ENCODE peak calls at places on chromosome 15, in six cellular contexts. I is neuronal stem cell, S is mesenchymal stem cell, H is H1, P is IMR-90, Z is trophoblast cell. Y is an unnamed sample.

GRCh38 chr15:45200001-45200798 is 12.4 kb upstream of the SHF start:
- DNase-seq in I (peak; percentile 96), S (peak; percentile 99), H (peak; percentile 98), P (peak; percentile 98), Z (peak; percentile 98), Y (peak; percentile 94)

GRCh38 chr15:41603941-41604660 is 45.1 kb downstream of the TYRO3 start:
- DNase-seq in I (peak; percentile 47), S (peak; percentile 77), H (peak; percentile 82), P (peak; percentile 91), Z (peak; percentile 63), Y (peak; percentile 83)

GRCh38 chr15:31359722-31360111 is 33.1 kb downstream of the KLF13 start:
- DNase-seq in I (no peak), S (no peak), H (no peak), P (no peak), Z (no peak), Y (no peak)

GRCh38 chr15:56187665-56188064 is 56.0 kb downstream of the RFX7 start:
- DNase-seq in I (no peak), S (no peak), H (no peak), P (no peak), Z (no peak), Y (no peak)

GRCh38 chr15:21260966-21261395 is 179.3 kb downstream of the POTEB3 start:
- DNase-seq in I (no peak), S (no peak), H (no peak), P (no peak), Z (no peak), Y (no peak)

GRCh38 chr15:40471778-40472130 is 970 bp downstream of the CHST14 start:
- DNase-seq in I (no peak), S (no peak), H (no peak), P (peak; percentile 10), Z (peak; percentile 88), Y (peak; percentile 70)

GRCh38 chr15:25875551-25875950 is 12.4 kb upstream of the ATP10A start:
- DNase-seq in I (no peak), S (no peak), H (no peak), P (no peak), Z (no peak), Y (no peak)

GRCh38 chr15:82139823-82140268 is 94.0 kb upstream of the MEX3B start:
- DNase-seq in I (peak; percentile 38), S (peak; percentile 73), H (no peak), P (peak; percentile 70), Z (peak; percentile 78), Y (no peak)

GRCh38 chr15:31227954-31228542 is 98.6 kb upstream of the KLF13 start:
- DNase-seq in I (no peak), S (no peak), H (no peak), P (no peak), Z (no peak), Y (no peak)

GRCh38 chr15:87733005-87733404 is 523.5 kb downstream of the NTRK3 start:
- DNase-seq in I (no peak), S (peak; percentile 46), H (no peak), P (peak; percentile 50), Z (no peak), Y (no peak)

GRCh38 chr15:35305906-35306305 is 220.8 kb upstream of the NANOGP8 start:
- DNase-seq in I (no peak), S (peak; percentile 90), H (no peak), P (peak; percentile 92), Z (peak; percentile 63), Y (no peak)

GRCh38 chr15:25655168-25655956 is 207.8 kb downstream of the ATP10A start:
- DNase-seq in I (no peak), S (no peak), H (no peak), P (no peak), Z (peak; percentile 7), Y (no peak)

GRCh38 chr15:63905131-63905530 is 71.4 kb upstream of the HERC1 start:
- DNase-seq in I (no peak), S (no peak), H (no peak), P (no peak), Z (no peak), Y (no peak)

GRCh38 chr15:34241376-34242350 is 16.8 kb downstream of the EMC4 start:
- DNase-seq in I (no peak), S (peak; percentile 55), H (no peak), P (peak; percentile 51), Z (peak; percentile 66), Y (no peak)

GRCh38 chr15:62465173-62465572 is 300.1 kb upstream of the C2CD4B start:
- DNase-seq in I (no peak), S (no peak), H (no peak), P (no peak), Z (no peak), Y (no peak)

GRCh38 chr15:27683126-27683525 is 416.0 kb downstream of the OCA2 start:
- DNase-seq in I (no peak), S (no peak), H (no peak), P (no peak), Z (no peak), Y (no peak)

GRCh38 chr15:72593838-72594237 is 60.7 kb upstream of the GOLGA6B start:
- DNase-seq in I (no peak), S (no peak), H (no peak), P (peak; percentile 16), Z (no peak), Y (no peak)

GRCh38 chr15:92882697-92883642 is 17.2 kb upstream of the CHD2 start:
- DNase-seq in I (no peak), S (no peak), H (no peak), P (no peak), Z (no peak), Y (no peak)
- H3K18ac ChIP-seq in I (peak overlapping the region; percentile 97), S (peak overlapping the region; percentile 99), H (no peak overlapping the region), P (peak overlapping the region; percentile 90), Z (peak overlapping the region; percentile 96), Y (peak overlapping the region; percentile 63)

DNA sequence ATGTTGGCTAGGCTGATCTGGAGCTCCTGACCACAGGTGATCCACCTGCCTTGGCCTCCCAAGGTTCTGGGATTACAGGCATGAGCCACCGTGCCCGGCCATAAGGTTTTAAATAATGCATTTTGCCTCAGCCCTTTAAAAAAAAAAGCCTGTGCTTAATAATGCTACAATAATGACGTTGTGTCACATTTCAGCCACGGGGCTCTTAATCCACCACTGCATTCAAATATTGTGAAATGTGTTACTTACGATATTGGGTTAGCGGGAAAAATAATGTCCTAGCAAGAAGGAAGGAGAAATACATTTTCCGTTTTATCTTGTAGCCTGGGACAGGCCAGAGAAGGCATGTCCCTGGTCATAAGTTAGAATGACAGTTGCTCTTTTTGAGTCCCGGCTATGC is 17.6 kb downstream of the PAQR5 start:
- DNase-seq in I (no peak), S (no peak), H (no peak), P (no peak), Z (no peak), Y (no peak)
- H3K14ac ChIP-seq in I (no peak overlapping the region), S (no peak overlapping the region), H (no peak overlapping the region), P (no peak overlapping the region), Z (no peak overlapping the region), Y (no peak overlapping the region)

GRCh38 chr15:85443593-85444328 is 63.4 kb downstream of the AKAP13 start:
- DNase-seq in I (peak; percentile 42), S (peak; percentile 85), H (no peak), P (peak; percentile 33), Z (peak; percentile 97), Y (no peak)
- H3K4me2 ChIP-seq in I (no peak overlapping the region), S (no peak overlapping the region), H (no peak overlapping the region), P (no peak overlapping the region), Z (no peak overlapping the region), Y (no peak overlapping the region)

GRCh38 chr15:89783861-89784685 is 7.9 kb downstream of the MESP2 start:
- DNase-seq in I (no peak), S (peak; percentile 10), H (no peak), P (no peak), Z (no peak), Y (peak; percentile 25)

GRCh38 chr15:89785771-89786135 is 9.6 kb downstream of the MESP2 start:
- DNase-seq in I (no peak), S (no peak), H (no peak), P (peak; percentile 61), Z (peak; percentile 4), Y (no peak)

GRCh38 chr15:89783111-89783860 is 7.2 kb downstream of the MESP2 start:
- DNase-seq in I (no peak), S (peak; percentile 27), H (no peak), P (peak; percentile 29), Z (peak; percentile 61), Y (peak; percentile 79)

GRCh38 chr15:89784686-89784960 is 8.5 kb downstream of the MESP2 start:
- DNase-seq in I (no peak), S (no peak), H (no peak), P (no peak), Z (no peak), Y (no peak)

DNA sequence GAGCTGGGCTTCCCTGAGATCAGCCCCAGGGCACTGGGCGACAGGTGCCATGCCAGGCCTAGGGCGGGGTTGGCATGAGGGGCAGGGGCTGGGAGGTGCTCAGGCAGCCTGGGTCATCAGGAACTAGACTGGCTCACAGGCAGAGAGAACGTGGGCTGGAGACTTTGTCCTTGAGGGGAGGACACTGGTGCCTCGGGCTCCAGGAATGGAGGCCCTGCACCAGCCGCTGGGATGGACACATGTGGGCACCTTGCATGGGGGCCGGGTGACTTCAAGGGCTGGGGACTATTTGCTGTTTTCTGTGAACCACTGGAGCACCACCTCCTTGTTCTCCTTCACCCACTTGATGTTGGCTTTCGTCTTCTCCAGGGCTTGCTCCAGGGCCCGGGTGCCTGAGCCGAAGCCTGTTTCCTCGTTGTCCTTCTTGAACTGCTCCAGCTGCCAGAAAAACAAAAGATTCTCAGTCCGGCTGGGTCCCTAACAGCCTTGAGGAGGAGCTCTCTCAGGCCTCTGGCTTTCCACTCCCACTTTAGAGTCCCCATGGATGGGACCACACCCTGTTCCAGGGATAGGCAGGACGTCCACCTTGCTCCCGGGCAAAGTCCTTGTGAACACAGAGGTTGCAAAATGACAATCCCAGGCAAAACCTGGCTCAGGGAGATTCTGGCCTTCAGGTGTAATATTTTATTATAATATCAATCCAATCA is 9.1 kb downstream of the MESP2 start:
- DNase-seq in I (no peak), S (no peak), H (no peak), P (no peak), Z (peak; percentile 3), Y (peak; percentile 24)
- H3K18ac ChIP-seq in I (no peak overlapping the region), S (no peak overlapping the region), H (no peak overlapping the region), P (no peak overlapping the region), Z (no peak overlapping the region), Y (no peak overlapping the region)

GRCh38 chr15:95417761-95418160 is 912.7 kb upstream of the NR2F2 start:
- DNase-seq in I (no peak), S (no peak), H (no peak), P (peak; percentile 36), Z (peak; percentile 37), Y (no peak)
- H3K14ac ChIP-seq in I (no peak overlapping the region), S (no peak overlapping the region), H (no peak overlapping the region), P (no peak overlapping the region), Z (no peak overlapping the region), Y (no peak overlapping the region)

Y was measured in H9.